ENCODE peak calls at places on chromosomes 11 and 22, in four cellular contexts. One of them, this sample, is unnamed. For H3K4me1, the result is how much of the 10 kb centered on the place peaks cover.

GRCh38 chr11:19628018-19628417 is 84.6 kb upstream of the NAV2 start:
- DNase-seq in endothelial cell of umbilical vein: peak
- DNase-seq in fibroblast of lung: peak
- DNase-seq in HepG2: no peak
- DNase-seq in this sample: no peak

GRCh38 chr11:113698515-113698914 is 7.6 kb downstream of the TMPRSS5 start:
- DNase-seq in fibroblast of lung: no peak
- DNase-seq in HepG2: no peak
- DNase-seq in endothelial cell of umbilical vein: no peak
- DNase-seq in this sample: no peak

GRCh38 chr22:38196791-38197429 is 4.9 kb upstream of the MAFF start:
- DNase-seq in fibroblast of lung: peak
- DNase-seq in endothelial cell of umbilical vein: no peak
- DNase-seq in HepG2: no peak
- DNase-seq in this sample: peak

GRCh38 chr11:125600663-125601062 is 8.0 kb downstream of the STT3A start:
- DNase-seq in HepG2: no peak
- DNase-seq in endothelial cell of umbilical vein: no peak
- DNase-seq in fibroblast of lung: no peak
- DNase-seq in this sample: no peak

GRCh38 chr22:40463727-40464126 is 93.3 kb downstream of the SGSM3 start:
- DNase-seq in fibroblast of lung: no peak
- DNase-seq in endothelial cell of umbilical vein: no peak
- DNase-seq in HepG2: no peak
- DNase-seq in this sample: no peak

GRCh38 chr11:113465786-113466185 is 9.4 kb downstream of the DRD2 start:
- DNase-seq in HepG2: no peak
- DNase-seq in fibroblast of lung: no peak
- DNase-seq in endothelial cell of umbilical vein: no peak
- DNase-seq in this sample: no peak

GRCh38 chr11:65492637-65493366 is 6.0 kb upstream of the MALAT1 start:
- DNase-seq in fibroblast of lung: peak
- DNase-seq in HepG2: no peak
- DNase-seq in endothelial cell of umbilical vein: peak
- DNase-seq in this sample: peak

GRCh38 chr11:6474423-6474792 is 667 bp upstream of the TRIM3 start:
- DNase-seq in HepG2: no peak
- DNase-seq in fibroblast of lung: no peak
- DNase-seq in endothelial cell of umbilical vein: no peak
- DNase-seq in this sample: no peak

GRCh38 chr22:19120829-19121630 is 1.2 kb downstream of the DGCR2 start:
- DNase-seq in fibroblast of lung: no peak
- DNase-seq in endothelial cell of umbilical vein: no peak
- DNase-seq in HepG2: peak
- DNase-seq in this sample: peak
- H3K4me1 ChIP-seq in fibroblast of lung: under half
- H3K4me1 ChIP-seq in endothelial cell of umbilical vein: under half
- H3K4me1 ChIP-seq in HepG2: half or more
- H3K4me1 ChIP-seq in this sample: under half

GRCh38 chr22:36383110-36383581 is 4.6 kb downstream of the MYH9 start:
- DNase-seq in fibroblast of lung: peak
- DNase-seq in HepG2: no peak
- DNase-seq in endothelial cell of umbilical vein: peak
- DNase-seq in this sample: no peak

GRCh38 chr22:36379593-36380361 is 8.0 kb downstream of the MYH9 start:
- DNase-seq in HepG2: no peak
- DNase-seq in endothelial cell of umbilical vein: no peak
- DNase-seq in fibroblast of lung: no peak
- DNase-seq in this sample: no peak

GRCh38 chr22:36378080-36378788 is 9.5 kb downstream of the MYH9 start:
- DNase-seq in HepG2: no peak
- DNase-seq in endothelial cell of umbilical vein: no peak
- DNase-seq in fibroblast of lung: no peak
- DNase-seq in this sample: no peak

GRCh38 chr22:36384766-36385400 is 2.9 kb downstream of the MYH9 start:
- DNase-seq in HepG2: no peak
- DNase-seq in endothelial cell of umbilical vein: peak
- DNase-seq in fibroblast of lung: peak
- DNase-seq in this sample: no peak

DNA sequence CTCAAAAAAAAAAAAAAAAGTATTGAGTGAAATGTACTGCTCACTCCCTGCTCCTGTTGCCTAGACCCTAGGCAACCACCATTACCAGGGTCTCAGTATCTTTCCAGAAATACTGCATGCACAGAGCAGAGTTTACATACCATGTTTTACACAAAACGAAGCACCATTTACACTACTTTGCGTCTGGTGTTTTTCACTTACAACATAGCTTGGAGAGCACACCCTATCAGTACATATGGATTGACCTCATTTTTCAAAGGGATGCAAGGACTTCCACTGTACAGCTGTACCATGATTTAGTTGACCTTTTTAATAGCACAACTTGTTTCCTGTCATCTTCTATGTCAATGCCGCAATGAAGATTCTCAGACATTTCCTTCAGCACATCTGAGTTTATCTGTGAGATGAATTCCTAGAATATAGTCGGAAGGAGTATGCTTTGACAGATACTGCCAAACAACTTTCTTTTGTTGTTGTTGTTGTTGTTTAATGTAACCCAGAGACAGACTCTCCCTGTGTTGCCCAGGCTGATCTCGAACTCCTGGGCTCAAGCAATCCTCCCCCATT is 6.2 kb downstream of the MYH9 start:
- DNase-seq in endothelial cell of umbilical vein: no peak
- DNase-seq in HepG2: no peak
- DNase-seq in fibroblast of lung: no peak
- DNase-seq in this sample: no peak
- H3K4me3 ChIP-seq in endothelial cell of umbilical vein: no peak
- H3K4me3 ChIP-seq in HepG2: no peak
- H3K4me3 ChIP-seq in fibroblast of lung: no peak
- H3K4me3 ChIP-seq in this sample: no peak

DNA sequence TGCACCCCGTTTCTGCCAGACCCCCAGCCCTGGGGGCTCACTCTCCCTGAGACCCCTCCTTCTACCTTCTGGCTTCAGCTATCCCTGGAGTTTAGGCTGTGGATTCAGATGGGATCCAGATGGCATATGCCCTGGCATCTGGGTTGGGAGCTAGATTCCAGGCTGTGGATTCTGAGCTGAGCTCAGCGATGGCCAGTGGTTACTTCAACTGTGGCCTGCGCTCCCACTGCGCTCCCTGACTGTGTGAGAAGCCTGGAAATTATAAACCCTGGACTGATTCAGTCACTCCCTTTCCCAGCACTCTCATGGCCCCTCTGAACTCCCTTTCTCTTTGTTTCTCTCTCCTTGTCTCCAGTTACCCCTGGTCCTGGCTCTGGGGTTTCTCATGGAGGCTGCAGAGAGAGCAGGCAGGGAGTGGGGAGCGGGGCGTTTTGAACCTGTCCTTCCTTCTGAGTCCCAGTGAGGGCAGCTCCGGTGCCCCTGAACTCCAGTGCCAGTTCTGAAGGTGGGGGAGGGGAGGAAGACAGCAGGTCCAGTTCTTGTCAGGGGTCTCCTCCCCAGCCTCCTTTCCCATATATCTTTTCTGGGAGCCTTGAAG is 4.8 kb downstream of the ARHGEF17 start:
- DNase-seq in endothelial cell of umbilical vein: no peak
- DNase-seq in HepG2: no peak
- DNase-seq in fibroblast of lung: peak
- DNase-seq in this sample: no peak
- H3K9ac ChIP-seq in endothelial cell of umbilical vein: peak
- H3K9ac ChIP-seq in HepG2: peak
- H3K9ac ChIP-seq in fibroblast of lung: peak
- H3K9ac ChIP-seq in this sample: peak

GRCh38 chr11:69000831-69001245 is 12.2 kb downstream of the MRGPRF start:
- DNase-seq in HepG2: peak
- DNase-seq in fibroblast of lung: peak
- DNase-seq in endothelial cell of umbilical vein: peak
- DNase-seq in this sample: peak
- H3K4me1 ChIP-seq in HepG2: under half
- H3K4me1 ChIP-seq in fibroblast of lung: under half
- H3K4me1 ChIP-seq in endothelial cell of umbilical vein: under half
- H3K4me1 ChIP-seq in this sample: under half

DNA sequence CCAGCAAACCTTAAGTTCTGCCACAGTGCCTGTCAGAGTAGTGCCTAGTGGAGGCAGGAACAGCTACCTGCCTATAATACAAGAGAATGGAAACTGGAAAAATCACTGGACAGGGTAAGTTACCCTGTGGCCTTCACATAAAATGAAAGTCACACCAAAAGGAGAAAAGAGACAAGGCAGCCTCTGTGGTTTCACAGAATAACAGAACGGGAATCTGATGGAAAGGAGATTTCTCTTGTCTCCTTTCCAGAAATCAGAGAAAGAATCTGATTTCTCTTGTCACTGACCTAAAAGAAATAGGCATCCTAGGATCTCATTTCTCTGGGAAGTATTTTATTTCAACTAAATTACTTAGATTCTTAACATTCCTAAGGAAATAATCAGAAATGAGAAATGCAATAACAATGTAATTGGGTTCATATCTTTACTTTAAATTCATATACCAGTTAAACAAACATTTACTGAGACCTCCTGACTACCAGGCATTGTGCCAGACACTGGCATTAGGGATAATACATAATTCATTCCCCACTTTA is 41.6 kb downstream of the PRCP start:
- DNase-seq in fibroblast of lung: peak
- DNase-seq in HepG2: no peak
- DNase-seq in endothelial cell of umbilical vein: peak
- DNase-seq in this sample: no peak
- H3K4me3 ChIP-seq in fibroblast of lung: no peak
- H3K4me3 ChIP-seq in HepG2: no peak
- H3K4me3 ChIP-seq in endothelial cell of umbilical vein: peak
- H3K4me3 ChIP-seq in this sample: no peak

GRCh38 chr11:10317776-10318526 is 13.1 kb downstream of the ADM start:
- DNase-seq in HepG2: no peak
- DNase-seq in fibroblast of lung: no peak
- DNase-seq in endothelial cell of umbilical vein: no peak
- DNase-seq in this sample: no peak

GRCh38 chr11:10319691-10320090 is 14.8 kb downstream of the ADM start:
- DNase-seq in endothelial cell of umbilical vein: no peak
- DNase-seq in HepG2: no peak
- DNase-seq in fibroblast of lung: no peak
- DNase-seq in this sample: no peak

GRCh38 chr11:10317281-10317755 is 12.4 kb downstream of the ADM start:
- DNase-seq in HepG2: no peak
- DNase-seq in endothelial cell of umbilical vein: no peak
- DNase-seq in fibroblast of lung: peak
- DNase-seq in this sample: no peak

GRCh38 chr11:10320164-10320563 is 15.3 kb downstream of the ADM start:
- DNase-seq in fibroblast of lung: no peak
- DNase-seq in HepG2: no peak
- DNase-seq in endothelial cell of umbilical vein: no peak
- DNase-seq in this sample: no peak

GRCh38 chr11:10318527-10318802 is 13.6 kb downstream of the ADM start:
- DNase-seq in endothelial cell of umbilical vein: no peak
- DNase-seq in HepG2: no peak
- DNase-seq in fibroblast of lung: no peak
- DNase-seq in this sample: peak
- H3K9ac ChIP-seq in endothelial cell of umbilical vein: no peak
- H3K9ac ChIP-seq in HepG2: no peak
- H3K9ac ChIP-seq in fibroblast of lung: no peak
- H3K9ac ChIP-seq in this sample: no peak

GRCh38 chr22:35548762-35549106 is 8.1 kb downstream of the RASD2 start:
- DNase-seq in HepG2: no peak
- DNase-seq in fibroblast of lung: no peak
- DNase-seq in endothelial cell of umbilical vein: no peak
- DNase-seq in this sample: no peak
- H3K4me1 ChIP-seq in HepG2: under half
- H3K4me1 ChIP-seq in fibroblast of lung: under half
- H3K4me1 ChIP-seq in endothelial cell of umbilical vein: under half
- H3K4me1 ChIP-seq in this sample: under half